ENCODE peak calls at places on chromosomes 11 and 22, in ten cellular contexts. M is GDM1, C is posterior cingulate gyrus, J is GM06990, Z is HFF-Myc, H is stromal cell of bone marrow, P is T-cell, Q is HT-29, R is nucleus accumbens, G is GM12864. S is an unnamed sample.
A peak's percentile ranks its signal among the peaks of the same experiment; 100 is the strongest.

GRCh38 chr11:134452026-134452848 is 40.2 kb upstream of the B3GAT1 start:
- DNase-seq in G (no peak), R (no peak), Z (no peak), H (no peak), Q (no peak), J (no peak), P (no peak), C (no peak), M (no peak), S (no peak)

GRCh38 chr22:46861968-46862367 is 99.5 kb downstream of the TBC1D22A start:
- DNase-seq in R (no peak), J (no peak), P (no peak), C (no peak), Z (no peak), H (no peak), M (no peak), Q (no peak), G (no peak), S (no peak)

GRCh38 chr11:19525714-19526113 is 186.9 kb upstream of the NAV2 start:
- DNase-seq in H (no peak), Q (no peak), C (no peak), R (no peak), J (no peak), M (no peak), Z (no peak), P (no peak), G (no peak), S (no peak)

GRCh38 chr22:22556995-22557925 is 1.8 kb downstream of the PRAME start:
- DNase-seq in G (no peak), Q (no peak), P (no peak), R (no peak), H (no peak), Z (no peak), C (no peak), M (peak; percentile 5), J (no peak), S (no peak)

GRCh38 chr11:47106839-47107520 is 69.7 kb downstream of the ARFGAP2 start:
- DNase-seq in H (no peak), P (no peak), Z (no peak), C (peak; percentile 33), J (no peak), R (no peak), Q (no peak), M (no peak), G (no peak), S (no peak)

GRCh38 chr22:35170716-35171697 is 86.3 kb upstream of the HMGXB4 start:
- DNase-seq in Q (no peak), Z (no peak), G (no peak), P (no peak), J (no peak), R (no peak), M (no peak), H (no peak), C (no peak), S (no peak)

GRCh38 chr11:89293966-89294679 is 116.4 kb downstream of the TYR start:
- DNase-seq in P (no peak), H (peak; percentile 2), Q (no peak), G (no peak), C (no peak), M (no peak), Z (no peak), J (no peak), R (no peak), S (no peak)

GRCh38 chr11:14065153-14065552 is 102.6 kb downstream of the SPON1 start:
- DNase-seq in Z (no peak), G (no peak), P (no peak), J (no peak), M (no peak), C (no peak), Q (no peak), R (no peak), H (no peak), S (no peak)

GRCh38 chr11:35932641-35933571 is 11.0 kb upstream of the LDLRAD3 start:
- DNase-seq in R (no peak), C (no peak), J (no peak), G (no peak), Z (no peak), P (no peak), M (no peak), Q (no peak), H (no peak), S (no peak)

GRCh38 chr11:103673773-103674172 is 362.7 kb upstream of the DDI1 start:
- DNase-seq in M (no peak), C (no peak), P (no peak), R (no peak), G (no peak), J (no peak), Q (no peak), H (peak; percentile 11), Z (no peak), S (no peak)

GRCh38 chr11:99197477-99197876 is 176.7 kb downstream of the CNTN5 start:
- DNase-seq in R (no peak), C (no peak), G (no peak), H (no peak), M (no peak), P (no peak), J (no peak), Z (no peak), Q (no peak), S (no peak)

GRCh38 chr11:111561801-111562325 is 21.3 kb downstream of the LAYN start:
- DNase-seq in P (no peak), Q (no peak), G (no peak), R (no peak), M (no peak), J (no peak), Z (peak; percentile 73), C (no peak), H (peak; percentile 57), S (no peak)

GRCh38 chr11:7555067-7555699 is 41.4 kb downstream of the PPFIBP2 start:
- DNase-seq in R (no peak), G (no peak), H (no peak), J (no peak), M (no peak), P (no peak), Z (no peak), Q (no peak), C (peak; percentile 58), S (no peak)

GRCh38 chr22:30205281-30206115 is 41.1 kb downstream of the LIF start:
- DNase-seq in P (no peak), R (no peak), Q (no peak), M (no peak), Z (peak; percentile 81), H (peak; percentile 90), J (no peak), C (no peak), G (no peak), S (peak; percentile 15)

GRCh38 chr22:31119026-31119717 is 3.6 kb upstream of the INPP5J start:
- DNase-seq in M (no peak), J (no peak), P (no peak), H (no peak), C (no peak), R (no peak), G (no peak), Z (no peak), Q (no peak), S (no peak)

GRCh38 chr22:36385491-36386350 is 2.0 kb downstream of the MYH9 start:
- DNase-seq in C (no peak), M (no peak), G (no peak), H (no peak), R (no peak), Q (peak; percentile 57), P (peak; percentile 78), J (no peak), Z (no peak), S (no peak)

S was measured in GM13977.